ENCODE peak calls at places on chromosomes 4 and X, in eight cellular contexts. H is HFF-Myc, R is MCF 10A, P is right cardiac atrium, Y is nephron progenitor cell, W is mesenchymal stem cell, L is HFFc6, B is lung. E is an unnamed sample.

GRCh38 chr4:186934255-186934654 is 210.6 kb upstream of the FAT1 start:
- DNase-seq in H (no peak), R (no peak), P (no peak), Y (no peak), W (no peak), L (no peak), B (no peak), E (no peak)

GRCh38 chr4:157265281-157265680 is 44.8 kb downstream of the GRIA2 start:
- DNase-seq in H (peak; percentile 15), R (peak; percentile 83), P (no peak), Y (peak; percentile 9), W (no peak), L (no peak), B (no peak), E (peak; percentile 1)

GRCh38 chr4:6008092-6008551 is 10.1 kb downstream of the C4orf50 start:
- DNase-seq in H (no peak), R (no peak), P (no peak), Y (peak; percentile 44), W (no peak), L (no peak), B (no peak), E (no peak)

GRCh38 chr4:74969507-74970474 is 36.9 kb downstream of the PARM1 start:
- DNase-seq in H (no peak), R (no peak), P (peak; percentile 69), Y (no peak), W (no peak), L (no peak), B (no peak), E (peak; percentile 41)

GRCh38 chrX:103215037-103215767 is at the start of gene BEX4:
- DNase-seq in H (peak; percentile 29), R (no peak), P (peak; percentile 92), Y (peak; percentile 85), W (peak; percentile 86), L (peak; percentile 12), B (peak; percentile 82), E (peak; percentile 62)

GRCh38 chrX:4263005-4263404 is 549.6 kb upstream of the PRKX start:
- DNase-seq in H (no peak), R (no peak), P (no peak), Y (no peak), W (no peak), L (no peak), B (no peak), E (no peak)

GRCh38 chrX:16873106-16873505 is 2.9 kb upstream of the RBBP7 start:
- DNase-seq in H (no peak), R (no peak), P (no peak), Y (no peak), W (no peak), L (no peak), B (no peak), E (no peak)

GRCh38 chr4:13599159-13599558 is 28.4 kb downstream of the BOD1L1 start:
- DNase-seq in H (no peak), R (no peak), P (no peak), Y (peak; percentile 25), W (no peak), L (no peak), B (no peak), E (no peak)

GRCh38 chrX:2550288-2551020 is 49.7 kb upstream of the DHRSX start:
- DNase-seq in H (no peak), R (no peak), P (no peak), Y (no peak), W (no peak), L (peak; percentile 3), B (no peak), E (no peak)

GRCh38 chr4:30620711-30621110 is 99.5 kb upstream of the PCDH7 start:
- DNase-seq in H (no peak), R (no peak), P (no peak), Y (no peak), W (no peak), L (no peak), B (no peak), E (no peak)

GRCh38 chrX:2710496-2710895 is 19.4 kb downstream of the CD99 start:
- DNase-seq in H (no peak), R (peak; percentile 88), P (no peak), Y (no peak), W (no peak), L (no peak), B (no peak), E (peak; percentile 36)

E was measured in amniotic epithelial cell.